ENCODE peak calls at places on chromosomes 4 and X, in seven cellular contexts. H, B, M, F, D, Q and X are unnamed samples.

GRCh38 chr4:44629280-44629866 is 22.1 kb downstream of the YIPF7 start:
- DNase-seq in H (peak), B (peak), M (no peak), F (peak), D (no peak), Q (peak), X (no peak)

GRCh38 chrX:76420237-76420636 is 7.3 kb upstream of the MAGEE1 start:
- DNase-seq in H (no peak), B (no peak), M (no peak), F (peak), D (no peak), Q (no peak), X (no peak)

GRCh38 chr4:173025131-173025530 is 143.5 kb upstream of the GALNT7 start:
- DNase-seq in H (peak), B (no peak), M (no peak), F (peak), D (no peak), Q (peak), X (no peak)

GRCh38 chr4:175456131-175456530 is 355.9 kb downstream of the GPM6A start:
- DNase-seq in H (peak), B (no peak), M (no peak), F (no peak), D (no peak), Q (no peak), X (no peak)

GRCh38 chr4:20255823-20256222 is 4.1 kb downstream of the SLIT2 start:
- DNase-seq in H (no peak), B (no peak), M (no peak), F (no peak), D (no peak), Q (no peak), X (no peak)

GRCh38 chr4:1297023-1297395 is 7.3 kb downstream of the MAEA start:
- DNase-seq in H (no peak), B (no peak), M (peak), F (no peak), D (no peak), Q (no peak), X (no peak)

GRCh38 chr4:77037736-77038135 is 38.1 kb downstream of the CCNI start:
- DNase-seq in H (no peak), B (no peak), M (no peak), F (no peak), D (no peak), Q (peak), X (no peak)

GRCh38 chrX:21166302-21166982 is 207.8 kb upstream of the CNKSR2 start:
- DNase-seq in H (no peak), B (no peak), M (no peak), F (peak), D (no peak), Q (peak), X (no peak)

GRCh38 chr4:112514079-112514448 is 1.9 kb downstream of the NEUROG2 start:
- DNase-seq in H (no peak), B (no peak), M (no peak), F (no peak), D (no peak), Q (no peak), X (no peak)

GRCh38 chrX:129649268-129650182 is 5.2 kb downstream of the APLN start:
- DNase-seq in H (no peak), B (no peak), M (no peak), F (peak), D (no peak), Q (peak), X (no peak)

GRCh38 chr4:145278341-145279121 is 98.1 kb upstream of the OTUD4 start:
- DNase-seq in H (peak), B (no peak), M (no peak), F (peak), D (no peak), Q (peak), X (no peak)

GRCh38 chrX:68490644-68491043 is 8.2 kb upstream of the YIPF6 start:
- DNase-seq in H (peak), B (no peak), M (no peak), F (peak), D (no peak), Q (peak), X (no peak)

GRCh38 chrX:40155617-40156471 is 58.1 kb upstream of the BCOR start:
- DNase-seq in H (no peak), B (no peak), M (no peak), F (no peak), D (no peak), Q (no peak), X (no peak)

GRCh38 chr4:112073201-112073600 is 72.1 kb upstream of the FAM241A start:
- DNase-seq in H (peak), B (no peak), M (no peak), F (no peak), D (no peak), Q (no peak), X (no peak)

GRCh38 chr4:176065365-176066249 is at the start of gene WDR17:
- DNase-seq in H (peak), B (peak), M (peak), F (peak), D (peak), Q (peak), X (peak)

GRCh38 chrX:4225086-4225485 is 511.6 kb upstream of the PRKX start:
- DNase-seq in H (no peak), B (no peak), M (no peak), F (no peak), D (no peak), Q (no peak), X (no peak)

GRCh38 chr4:43316813-43317212 is 424.3 kb downstream of the GRXCR1 start:
- DNase-seq in H (peak), B (no peak), M (no peak), F (peak), D (no peak), Q (no peak), X (no peak)

GRCh38 chr4:172830295-172830764 is 338.3 kb upstream of the GALNT7 start:
- DNase-seq in H (no peak), B (no peak), M (no peak), F (peak), D (no peak), Q (peak), X (no peak)

GRCh38 chr4:147160908-147161513 is 215.3 kb upstream of the TTC29 start:
- DNase-seq in H (peak), B (peak), M (no peak), F (peak), D (no peak), Q (peak), X (no peak)

GRCh38 chr4:123621072-123621705 is 224.6 kb downstream of the SPRY1 start:
- DNase-seq in H (peak), B (no peak), M (no peak), F (no peak), D (no peak), Q (peak), X (no peak)

GRCh38 chr4:109846395-109847098 is 1.4 kb upstream of the LRIT3 start:
- DNase-seq in H (no peak), B (no peak), M (no peak), F (no peak), D (no peak), Q (peak), X (no peak)

GRCh38 chr4:144906181-144906895 is 191.7 kb downstream of the ANAPC10 start:
- DNase-seq in H (peak), B (no peak), M (no peak), F (peak), D (no peak), Q (peak), X (no peak)

GRCh38 chrX:47218920-47219815 is 687 bp downstream of the CDK16 start:
- DNase-seq in H (no peak), B (no peak), M (peak), F (no peak), D (peak), Q (peak), X (peak)

GRCh38 chrX:44674906-44675305 is 132.2 kb upstream of the FUNDC1 start:
- DNase-seq in H (no peak), B (no peak), M (no peak), F (no peak), D (no peak), Q (no peak), X (no peak)

GRCh38 chrX:135170468-135170867 is 730 bp downstream of the CT55 start:
- DNase-seq in H (no peak), B (no peak), M (no peak), F (no peak), D (no peak), Q (no peak), X (no peak)

GRCh38 chr4:122163301-122163700 is 11.2 kb downstream of the BLTP1 start:
- DNase-seq in H (no peak), B (no peak), M (no peak), F (no peak), D (no peak), Q (no peak), X (no peak)

GRCh38 chrX:105460366-105460765 is 239.9 kb upstream of the TEX13A start:
- DNase-seq in H (peak), B (no peak), M (no peak), F (peak), D (no peak), Q (peak), X (no peak)

GRCh38 chr4:21198683-21199082 is 498.4 kb downstream of the PACRGL start:
- DNase-seq in H (no peak), B (no peak), M (no peak), F (no peak), D (no peak), Q (no peak), X (no peak)

GRCh38 chr4:73841243-73841925 is 4.9 kb downstream of the CXCL6 start:
- DNase-seq in H (peak), B (no peak), M (no peak), F (peak), D (no peak), Q (peak), X (no peak)

GRCh38 chr4:142282870-142283431 is 563.1 kb downstream of the INPP4B start:
- DNase-seq in H (no peak), B (no peak), M (no peak), F (peak), D (no peak), Q (peak), X (no peak)
- TF ChIP-seq CTCF in H (peak), B (peak), M (peak), F (peak), D (peak), Q (peak), X (peak)

GRCh38 chr4:128322986-128323385 is 35.4 kb upstream of the PGRMC2 start:
- DNase-seq in H (peak), B (peak), M (no peak), F (peak), D (no peak), Q (peak), X (no peak)
- H3K27ac ChIP-seq in H (peak), B (no peak), M (no peak), F (peak), D (no peak), Q (no peak), X (no peak)

GRCh38 chrX:10618911-10619310 is 1.5 kb downstream of the MID1 start:
- DNase-seq in H (no peak), B (no peak), M (no peak), F (peak), D (no peak), Q (peak), X (no peak)

GRCh38 chrX:10619311-10620015 is 922 bp downstream of the MID1 start:
- DNase-seq in H (no peak), B (no peak), M (no peak), F (peak), D (no peak), Q (peak), X (no peak)

GRCh38 chrX:10617964-10618342 is 2.4 kb downstream of the MID1 start:
- DNase-seq in H (peak), B (no peak), M (no peak), F (peak), D (no peak), Q (no peak), X (no peak)

GRCh38 chrX:10622197-10622596 is 1.8 kb upstream of the MID1 start:
- DNase-seq in H (no peak), B (no peak), M (no peak), F (peak), D (no peak), Q (no peak), X (no peak)

DNA sequence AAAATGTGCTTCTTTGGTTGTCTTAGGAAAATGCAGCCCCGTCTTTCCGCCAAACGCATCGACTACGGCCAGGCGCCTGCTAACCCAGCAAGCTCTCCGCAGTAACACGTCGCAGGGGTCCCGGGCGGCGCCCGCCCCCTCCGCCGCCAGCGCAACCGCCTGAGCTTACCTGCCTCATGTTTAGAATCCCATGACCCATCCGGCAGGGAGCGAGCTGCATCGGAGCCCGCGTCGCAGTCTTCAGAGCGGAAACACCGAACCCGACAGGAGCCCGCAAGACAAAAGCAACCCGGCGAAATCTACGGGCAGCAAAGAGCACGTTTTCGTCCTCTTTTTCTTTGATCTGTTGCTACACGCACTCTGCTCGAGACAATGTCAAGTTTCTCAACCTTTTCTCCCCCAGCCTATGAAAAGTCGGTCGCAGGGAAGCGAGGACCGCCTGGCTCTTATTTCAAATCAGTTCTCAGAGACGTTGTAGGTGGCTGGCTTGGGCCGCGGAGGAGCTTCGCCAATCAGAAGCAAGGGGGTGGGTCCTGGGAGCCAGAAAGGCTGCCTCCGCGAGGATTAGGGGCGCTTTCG is at the start of gene MID1:
- DNase-seq in H (peak), B (no peak), M (peak), F (peak), D (peak), Q (peak), X (peak)
- H3K4me3 ChIP-seq in H (peak), B (peak), M (peak), F (peak), D (peak), Q (peak), X (peak)

GRCh38 chr4:154132406-154132805 is 343.5 kb upstream of the SFRP2 start:
- DNase-seq in H (no peak), B (no peak), M (no peak), F (no peak), D (no peak), Q (no peak), X (no peak)
- TF ChIP-seq CTCF in H (no peak), B (no peak), M (no peak), F (no peak), D (no peak), Q (no peak), X (no peak)

GRCh38 chrX:127884921-127885320 is 167.3 kb downstream of the ACTRT1 start:
- DNase-seq in H (no peak), B (no peak), M (no peak), F (no peak), D (no peak), Q (no peak), X (no peak)
- H3K27ac ChIP-seq in H (no peak), B (no peak), M (no peak), F (no peak), D (no peak), Q (no peak), X (no peak)